ENCODE peak calls at places on chromosomes 11 and 22, in four cellular contexts. Y is WTC11, R is K562, Z is HepG2. G is an unnamed sample.

GRCh38 chr11:107331728-107332127 is 125.9 kb downstream of the CWF19L2 start:
- DNase-seq in Y (no peak), R (no peak), Z (no peak), G (no peak)

GRCh38 chr11:17921620-17922473 is 91.0 kb downstream of the SERGEF start:
- DNase-seq in R (peak), Y (no peak), Z (no peak), G (no peak)

GRCh38 chr11:76280151-76280881 is 74.0 kb upstream of the WNT11 start:
- DNase-seq in R (no peak), Y (no peak), Z (no peak), G (no peak)

GRCh38 chr11:64842366-64842759 is 2.1 kb downstream of the CDC42BPG start:
- DNase-seq in Y (no peak), Z (no peak), R (no peak), G (no peak)

GRCh38 chr11:47524200-47524874 is 28.6 kb downstream of the CELF1 start:
- DNase-seq in Z (no peak), R (peak), Y (no peak), G (no peak)

GRCh38 chr11:66457826-66458225 is 8.9 kb upstream of the PELI3 start:
- DNase-seq in Z (no peak), R (no peak), Y (no peak), G (no peak)

GRCh38 chr11:15819679-15820286 is 536.6 kb downstream of the SOX6 start:
- DNase-seq in Y (peak), R (peak), Z (peak), G (no peak)

GRCh38 chr11:132205006-132205405 is 834.6 kb downstream of the NTM start:
- DNase-seq in R (no peak), Y (no peak), Z (no peak), G (no peak)

GRCh38 chr22:38828191-38828590 is 15.6 kb downstream of the NPTXR start:
- DNase-seq in Y (no peak), Z (no peak), R (no peak), G (no peak)

GRCh38 chr22:47295982-47296381 is 533.5 kb downstream of the TBC1D22A start:
- DNase-seq in Z (no peak), R (no peak), Y (no peak), G (no peak)

GRCh38 chr11:3123316-3123715 is 41.8 kb downstream of the OSBPL5 start:
- DNase-seq in Y (peak), R (no peak), Z (no peak), G (no peak)

GRCh38 chr22:44870021-44870420 is 117.6 kb downstream of the ARHGAP8 start:
- DNase-seq in R (peak), Z (no peak), Y (no peak), G (no peak)

GRCh38 chr11:31798057-31799035 is 12.8 kb downstream of the PAX6 start:
- DNase-seq in Z (no peak), Y (peak), R (no peak), G (no peak)

GRCh38 chr11:123188508-123189165 is 6.4 kb downstream of the CLMP start:
- DNase-seq in Z (no peak), Y (no peak), R (no peak), G (no peak)

GRCh38 chr11:131468565-131468964 is 98.2 kb downstream of the NTM start:
- DNase-seq in Z (no peak), Y (no peak), R (no peak), G (no peak)

GRCh38 chr11:94938399-94939055 is 34.8 kb downstream of the CWC15 start:
- DNase-seq in Y (no peak), R (no peak), Z (no peak), G (no peak)

GRCh38 chr11:66429983-66430602 is 8.6 kb downstream of the MRPL11 start:
- DNase-seq in R (peak), Z (peak), Y (peak), G (no peak)

GRCh38 chr11:111603633-111604130 is 1.4 kb downstream of the SIK2 start:
- DNase-seq in Y (no peak), Z (no peak), R (no peak), G (no peak)

GRCh38 chr11:134654161-134654915 is 242.3 kb upstream of the B3GAT1 start:
- DNase-seq in Y (no peak), R (no peak), Z (no peak), G (no peak)

GRCh38 chr11:10365045-10365444 is 60.2 kb downstream of the ADM start:
- DNase-seq in Z (no peak), R (no peak), Y (no peak), G (no peak)

GRCh38 chr22:19216579-19216978 is 38.0 kb upstream of the SLC25A1 start:
- DNase-seq in Y (no peak), Z (peak), R (no peak), G (no peak)

GRCh38 chr11:79894111-79894510 is 453.3 kb upstream of the TENM4 start:
- DNase-seq in Y (no peak), R (no peak), Z (no peak), G (no peak)

GRCh38 chr11:11620966-11621880 is 582 bp downstream of the GALNT18 start:
- DNase-seq in Z (no peak), Y (no peak), R (no peak), G (no peak)

DNA sequence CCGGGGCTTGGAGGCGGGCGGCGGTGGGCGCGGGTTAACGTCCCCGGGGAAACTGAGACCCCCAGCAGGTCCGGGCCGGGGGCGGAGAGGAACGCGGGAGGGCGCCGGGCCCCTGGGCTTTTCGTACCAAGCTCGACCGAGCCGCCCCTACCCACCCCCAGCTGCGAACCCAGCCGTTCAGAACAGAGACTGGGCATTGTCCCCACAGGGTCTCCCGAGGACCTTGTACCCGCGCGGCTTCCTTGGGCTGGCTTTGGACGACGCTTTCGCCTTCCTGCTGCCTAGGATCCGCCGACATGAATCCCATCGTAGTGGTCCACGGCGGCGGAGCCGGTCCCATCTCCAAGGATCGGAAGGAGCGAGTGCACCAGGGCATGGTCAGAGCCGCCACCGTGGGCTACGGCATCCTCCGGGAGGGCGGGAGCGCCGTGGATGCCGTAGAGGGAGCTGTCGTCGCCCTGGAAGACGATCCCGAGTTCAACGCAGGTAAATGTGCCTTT is 484 bp downstream of the ASRGL1 start:
- DNase-seq in Y (peak), Z (no peak), R (peak), G (no peak)
- TF ChIP-seq CREB1 in Y (no peak), Z (no peak), R (no peak), G (no peak)

DNA sequence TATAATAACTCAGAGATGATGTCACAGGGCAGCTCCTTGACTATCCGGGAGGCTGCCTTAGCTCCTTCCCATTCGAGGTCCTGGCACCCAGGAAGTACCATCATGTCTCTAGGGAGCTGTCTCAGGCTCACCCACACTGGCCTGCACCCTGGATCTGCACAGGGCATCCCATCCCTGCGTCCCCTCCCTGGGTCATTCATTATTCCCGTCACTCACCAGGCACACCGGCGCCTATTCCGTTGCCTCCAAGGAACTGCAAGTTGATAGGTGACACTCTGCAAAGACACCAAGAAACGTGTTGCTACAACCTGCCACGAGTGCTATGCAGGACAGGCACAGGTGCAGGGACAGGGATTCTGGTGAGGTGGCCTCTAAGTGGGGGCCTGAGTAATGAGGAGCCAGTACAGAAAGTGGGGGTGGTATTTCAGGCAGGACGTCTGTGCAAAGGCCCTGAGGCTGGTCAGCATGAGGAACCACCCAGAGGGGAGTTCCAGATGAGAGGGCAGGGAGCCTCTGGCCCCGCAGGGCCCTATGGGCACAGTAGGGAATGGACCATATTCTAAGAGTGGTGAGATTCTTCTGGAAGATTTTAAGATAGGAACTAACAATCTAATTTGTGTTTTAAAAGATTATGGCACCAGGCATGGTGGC is 71.6 kb upstream of the SHANK2 start:
- DNase-seq in Y (no peak), R (no peak), Z (no peak), G (no peak)
- TF ChIP-seq NR2C2 in Y (no peak), R (no peak), Z (no peak), G (no peak)

GRCh38 chr11:81135570-81135969 is 1598.1 kb downstream of the FAM181B start:
- DNase-seq in R (no peak), Z (no peak), Y (no peak), G (no peak)
- TF ChIP-seq TCF7 in R (no peak), Z (no peak), Y (no peak), G (no peak)

GRCh38 chr11:1403721-1404460 is 14.2 kb downstream of the BRSK2 start:
- DNase-seq in R (no peak), Y (no peak), Z (no peak), G (no peak)

GRCh38 chr11:1404461-1405185 is 14.9 kb downstream of the BRSK2 start:
- DNase-seq in Z (no peak), R (no peak), Y (no peak), G (no peak)

GRCh38 chr11:1407668-1408067 is 17.9 kb downstream of the BRSK2 start:
- DNase-seq in R (no peak), Z (no peak), Y (no peak), G (no peak)

GRCh38 chr11:1406571-1407485 is 17.1 kb downstream of the BRSK2 start:
- DNase-seq in Y (no peak), Z (no peak), R (no peak), G (no peak)

DNA sequence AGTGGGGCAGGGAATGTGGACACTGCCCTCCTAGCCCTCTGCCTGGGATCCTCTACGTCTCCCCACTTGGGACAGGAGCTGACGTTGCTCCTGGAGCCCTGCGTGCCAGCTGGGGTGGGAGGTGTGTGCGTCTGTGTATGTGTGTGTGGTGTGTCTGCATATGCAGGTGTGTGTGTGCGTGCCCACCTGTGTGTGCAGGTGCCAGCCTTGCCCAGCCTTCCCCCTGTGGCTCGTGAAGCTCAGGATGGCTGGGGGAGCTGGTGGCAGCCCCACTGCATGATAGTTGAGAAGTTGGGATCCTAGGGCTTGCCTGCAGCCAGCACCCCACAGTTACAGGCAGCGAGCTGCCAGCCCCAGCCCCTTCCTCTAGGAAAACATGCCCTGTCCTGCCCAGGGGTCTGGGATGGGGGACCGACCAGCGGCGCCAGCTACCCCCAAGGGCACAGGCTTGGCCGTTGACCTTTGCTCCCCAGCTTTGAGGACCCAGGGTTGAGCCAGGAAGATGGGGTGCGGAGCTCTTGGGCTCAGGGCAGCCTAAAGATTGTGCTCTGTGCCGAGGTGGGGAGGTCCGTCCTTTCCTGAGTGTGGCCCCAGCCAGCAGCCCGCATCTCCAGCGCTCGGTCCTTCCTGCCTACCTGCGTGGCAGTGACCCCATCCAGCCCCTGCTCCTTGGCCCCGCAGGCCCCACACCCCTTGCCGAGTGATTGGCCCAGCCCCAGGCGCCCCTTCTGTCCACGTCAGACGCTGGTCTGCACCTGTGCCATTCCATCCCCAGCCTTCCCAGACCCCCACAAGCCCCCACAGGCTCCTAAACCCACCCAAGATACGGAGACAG is 15.7 kb downstream of the BRSK2 start:
- DNase-seq in Z (no peak), Y (no peak), R (no peak), G (no peak)
- TF ChIP-seq CREB1 in Z (no peak), Y (no peak), R (no peak), G (no peak)